ENCODE peak calls at places on chromosomes 6 and 20, in six cellular contexts. X is Caki2, H is cardiac muscle cell, I is RWPE1, D is mesothelial cell of epicardium, W is B cell. T is an unnamed sample.

GRCh38 chr20:45308078-45308778 is at the start of gene MATN4:
- DNase-seq in X (no peak), D (no peak), W (no peak), H (no peak), I (no peak), T (no peak)

GRCh38 chr6:13729891-13730290 is 18.3 kb upstream of the RANBP9 start:
- DNase-seq in X (no peak), I (peak), H (no peak), W (no peak), D (no peak), T (no peak)

GRCh38 chr6:158374020-158374419 is 61.8 kb downstream of the TULP4 start:
- DNase-seq in X (no peak), I (no peak), H (no peak), W (no peak), D (no peak), T (no peak)

GRCh38 chr6:125598422-125598821 is 151.0 kb upstream of the HEY2 start:
- DNase-seq in I (peak), H (no peak), X (peak), W (no peak), D (no peak), T (no peak)

GRCh38 chr6:100181309-100181708 is 187.3 kb upstream of the MCHR2 start:
- DNase-seq in I (no peak), X (no peak), D (no peak), W (no peak), H (no peak), T (no peak)

GRCh38 chr6:125363010-125363359 is 61.2 kb upstream of the HDDC2 start:
- DNase-seq in I (no peak), D (no peak), W (no peak), H (no peak), X (no peak), T (no peak)

GRCh38 chr20:22339091-22339881 is 245.1 kb downstream of the FOXA2 start:
- DNase-seq in D (no peak), H (peak), I (peak), X (peak), W (no peak), T (peak)

GRCh38 chr20:56780266-56780665 is 151.2 kb downstream of the TFAP2C start:
- DNase-seq in W (no peak), X (no peak), H (no peak), D (no peak), I (no peak), T (no peak)

GRCh38 chr20:38645980-38646858 is 44.6 kb downstream of the ARHGAP40 start:
- DNase-seq in X (peak), W (peak), I (peak), D (peak), H (peak), T (peak)

GRCh38 chr6:134674562-134674961 is 275.3 kb downstream of the ALDH8A1 start:
- DNase-seq in D (no peak), H (no peak), W (no peak), I (no peak), X (no peak), T (no peak)

GRCh38 chr20:63641792-63642517 is 11.3 kb downstream of the STMN3 start:
- DNase-seq in D (peak), W (peak), I (peak), X (peak), H (peak), T (no peak)

GRCh38 chr6:54805077-54805476 is 41.5 kb upstream of the FAM83B start:
- DNase-seq in X (no peak), W (no peak), H (peak), I (no peak), D (no peak), T (no peak)

GRCh38 chr6:35203152-35203670 is 10.5 kb upstream of the SCUBE3 start:
- DNase-seq in H (no peak), W (no peak), I (no peak), D (no peak), X (no peak), T (no peak)

GRCh38 chr20:35008411-35009342 is 53.0 kb downstream of the MYH7B start:
- DNase-seq in H (no peak), X (no peak), I (no peak), D (no peak), W (no peak), T (no peak)

GRCh38 chr20:4053516-4053919 is 38.2 kb upstream of the RNF24 start:
- DNase-seq in W (no peak), X (no peak), H (no peak), I (peak), D (no peak), T (no peak)

GRCh38 chr20:57594092-57594911 is 25.9 kb downstream of the ZBP1 start:
- DNase-seq in I (peak), H (peak), D (peak), W (no peak), X (peak), T (no peak)

GRCh38 chr20:25272223-25273000 is 24.5 kb downstream of the PYGB start:
- DNase-seq in I (no peak), H (no peak), D (no peak), W (no peak), X (no peak), T (no peak)

GRCh38 chr20:57282691-57283361 is 16.4 kb upstream of the BMP7 start:
- DNase-seq in H (no peak), X (no peak), I (no peak), D (no peak), W (no peak), T (no peak)

GRCh38 chr6:53465732-53466131 is 79.2 kb downstream of the GCLC start:
- DNase-seq in W (no peak), I (peak), X (no peak), H (no peak), D (no peak), T (no peak)

GRCh38 chr6:137076277-137077068 is 31.7 kb upstream of the IL20RA start:
- DNase-seq in I (peak), H (peak), W (peak), D (peak), X (peak), T (peak)

GRCh38 chr20:61903575-61904340 is 161.9 kb downstream of the TAF4 start:
- DNase-seq in X (no peak), I (no peak), D (no peak), W (no peak), H (no peak), T (no peak)

GRCh38 chr6:167153523-167153959 is 4.2 kb downstream of the GPR31 start:
- DNase-seq in H (no peak), I (peak), W (peak), D (no peak), X (no peak), T (peak)

GRCh38 chr6:135812085-135812526 is 39.4 kb upstream of the PDE7B start:
- DNase-seq in W (no peak), I (no peak), H (no peak), X (peak), D (no peak), T (no peak)

GRCh38 chr20:47647994-47648393 is 137.3 kb downstream of the SULF2 start:
- DNase-seq in D (no peak), X (no peak), I (no peak), W (no peak), H (no peak), T (no peak)

GRCh38 chr6:154509421-154510143 is 903 bp downstream of the CNKSR3 start:
- DNase-seq in X (peak), D (peak), I (peak), H (peak), W (no peak), T (no peak)

GRCh38 chr6:48919555-48919954 is 543.5 kb downstream of the MMUT start:
- DNase-seq in H (no peak), W (no peak), I (no peak), D (no peak), X (no peak), T (no peak)

GRCh38 chr20:43658068-43658722 is 8.7 kb upstream of the MYBL2 start:
- DNase-seq in H (no peak), X (peak), I (peak), W (no peak), D (no peak), T (no peak)